ENCODE peak calls at places on chromosomes 7 and 10, in six cellular contexts. L is GM23248, T is fibroblast of lung, O is keratinocyte, S is PC-3, F is mesenchymal stem cell. B is an unnamed sample.
A peak's percentile ranks its signal among the peaks of the same experiment; 100 is the strongest.

GRCh38 chr10:58414270-58415041 is 29.2 kb downstream of the TFAM start:
- DNase-seq in L (peak; percentile 86), T (peak; percentile 81), O (no peak), S (peak; percentile 87), F (peak; percentile 59), B (no peak)

GRCh38 chr10:58436071-58436470 is 50.9 kb downstream of the TFAM start:
- DNase-seq in L (no peak), T (no peak), O (peak; percentile 73), S (peak; percentile 100), F (no peak), B (peak; percentile 7)

GRCh38 chr7:216360-217300 is 24.3 kb downstream of the FAM20C start:
- DNase-seq in L (no peak), T (peak; percentile 71), O (no peak), S (no peak), F (peak; percentile 86), B (no peak)

GRCh38 chr7:25318077-25318476 is 89.8 kb upstream of the NPVF start:
- DNase-seq in L (no peak), T (no peak), O (no peak), S (no peak), F (no peak), B (no peak)

GRCh38 chr7:95276114-95276513 is 48.2 kb downstream of the PON1 start:
- DNase-seq in L (no peak), T (no peak), O (no peak), S (peak; percentile 82), F (no peak), B (no peak)

GRCh38 chr10:8034666-8035640 is 19.5 kb upstream of the GATA3 start:
- DNase-seq in L (no peak), T (no peak), O (no peak), S (no peak), F (no peak), B (no peak)

GRCh38 chr10:102009801-102010425 is 46.1 kb downstream of the ARMH3 start:
- DNase-seq in L (peak; percentile 95), T (peak; percentile 94), O (peak; percentile 58), S (peak; percentile 85), F (peak; percentile 91), B (peak; percentile 80)

GRCh38 chr7:75623390-75624133 is 115.2 kb downstream of the HIP1 start:
- DNase-seq in L (peak; percentile 14), T (no peak), O (no peak), S (no peak), F (peak; percentile 47), B (no peak)

GRCh38 chr7:130939285-130940095 is 205.5 kb upstream of the KLF14 start:
- DNase-seq in L (peak; percentile 48), T (peak; percentile 65), O (no peak), S (peak; percentile 24), F (no peak), B (no peak)

GRCh38 chr10:3537518-3537917 is 247.5 kb downstream of the KLF6 start:
- DNase-seq in L (no peak), T (no peak), O (no peak), S (no peak), F (no peak), B (no peak)

GRCh38 chr10:127196227-127196954 is at the start of gene INSYN2A:
- DNase-seq in L (peak; percentile 70), T (peak; percentile 60), O (no peak), S (peak; percentile 7), F (peak; percentile 58), B (no peak)

GRCh38 chr10:86267286-86268195 is 99.1 kb downstream of the GRID1 start:
- DNase-seq in L (no peak), T (no peak), O (no peak), S (no peak), F (no peak), B (no peak)

GRCh38 chr7:36630112-36630650 is 94.1 kb downstream of the AOAH start:
- DNase-seq in L (no peak), T (no peak), O (no peak), S (peak; percentile 18), F (no peak), B (no peak)

GRCh38 chr10:86968271-86968993 is at the start of gene ADIRF:
- DNase-seq in L (peak; percentile 62), T (no peak), O (no peak), S (peak; percentile 70), F (no peak), B (no peak)

GRCh38 chr10:11673346-11674330 is 62.2 kb upstream of the USP6NL start:
- DNase-seq in L (peak; percentile 33), T (no peak), O (no peak), S (no peak), F (no peak), B (peak; percentile 78)

GRCh38 chr7:91557789-91558396 is 293.7 kb downstream of the FZD1 start:
- DNase-seq in L (peak; percentile 92), T (peak; percentile 16), O (peak; percentile 90), S (peak; percentile 98), F (peak; percentile 2), B (no peak)

GRCh38 chr7:81514546-81514945 is 255.3 kb downstream of the HGF start:
- DNase-seq in L (no peak), T (no peak), O (no peak), S (peak; percentile 19), F (peak; percentile 29), B (no peak)

GRCh38 chr7:43750016-43750887 is 8.2 kb upstream of the BLVRA start:
- DNase-seq in L (no peak), T (peak; percentile 89), O (no peak), S (no peak), F (no peak), B (no peak)

GRCh38 chr10:35606423-35606822 is 1.3 kb downstream of the GJD4 start:
- DNase-seq in L (peak; percentile 24), T (peak; percentile 75), O (no peak), S (peak; percentile 50), F (no peak), B (no peak)

GRCh38 chr7:149093228-149093627 is 2.7 kb upstream of the ZNF786 start:
- DNase-seq in L (no peak), T (no peak), O (no peak), S (no peak), F (no peak), B (peak; percentile 14)
- H3K4me2 ChIP-seq in L (no peak overlapping the region), T (no peak overlapping the region), O (no peak overlapping the region), S (no peak overlapping the region), F (no peak overlapping the region), B (peak overlapping the region; percentile 45)

GRCh38 chr10:70441877-70442205 is 360 bp upstream of the NODAL start:
- DNase-seq in L (no peak), T (no peak), O (no peak), S (no peak), F (no peak), B (no peak)
- H3K4me1 ChIP-seq in L (no peaks in the 10 kb centered on the region), T (peaks cover 4% of the 10 kb centered on the region), O (peaks cover 18% of the 10 kb centered on the region), S (no peaks in the 10 kb centered on the region), F (peaks cover 15% of the 10 kb centered on the region), B (no peaks in the 10 kb centered on the region)

GRCh38 chr7:79454325-79454960 is 976 bp upstream of the MAGI2 start:
- DNase-seq in L (peak; percentile 77), T (no peak), O (no peak), S (no peak), F (peak; percentile 80), B (no peak)
- H2AFZ ChIP-seq in L (peak overlapping the region; percentile 91), T (peak overlapping the region; percentile 81), O (peak overlapping the region; percentile 88), S (no peak overlapping the region), F (peak overlapping the region; percentile 96), B (no peak overlapping the region)

DNA sequence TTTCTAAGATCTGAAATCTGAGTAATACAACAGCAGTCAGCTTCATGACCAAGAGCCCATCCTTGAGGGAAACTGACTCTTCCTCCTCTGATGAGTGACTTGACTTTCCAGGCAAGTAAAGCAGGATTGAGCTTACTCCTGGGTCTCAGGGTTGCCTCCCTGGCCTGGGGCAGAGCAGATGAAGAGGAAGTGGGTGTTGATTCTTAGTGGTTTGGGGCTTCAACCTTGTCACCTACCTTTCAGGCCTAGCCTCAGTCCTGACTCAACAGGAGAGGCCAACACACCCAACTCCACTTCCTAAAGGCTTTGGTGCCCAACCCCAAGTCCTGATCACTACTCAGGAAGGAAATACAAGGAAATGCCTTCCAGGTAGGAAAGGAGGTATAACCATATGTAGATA is 54.1 kb downstream of the KCNMA1 start:
- DNase-seq in L (no peak), T (no peak), O (peak; percentile 69), S (peak; percentile 98), F (no peak), B (no peak)
- H3K4me2 ChIP-seq in L (no peak overlapping the region), T (no peak overlapping the region), O (peak overlapping the region; percentile 28), S (peak overlapping the region; percentile 54), F (no peak overlapping the region), B (no peak overlapping the region)

GRCh38 chr10:88991161-88991899 is 732 bp downstream of the FAS start:
- DNase-seq in L (peak; percentile 89), T (peak; percentile 79), O (no peak), S (peak; percentile 61), F (peak; percentile 83), B (peak; percentile 64)
- H3K4me1 ChIP-seq in L (peaks cover 41% of the 10 kb centered on the region), T (peaks cover 2% of the 10 kb centered on the region), O (peaks cover 37% of the 10 kb centered on the region), S (peaks cover 28% of the 10 kb centered on the region), F (peaks cover 9% of the 10 kb centered on the region), B (peaks cover 53% of the 10 kb centered on the region)

DNA sequence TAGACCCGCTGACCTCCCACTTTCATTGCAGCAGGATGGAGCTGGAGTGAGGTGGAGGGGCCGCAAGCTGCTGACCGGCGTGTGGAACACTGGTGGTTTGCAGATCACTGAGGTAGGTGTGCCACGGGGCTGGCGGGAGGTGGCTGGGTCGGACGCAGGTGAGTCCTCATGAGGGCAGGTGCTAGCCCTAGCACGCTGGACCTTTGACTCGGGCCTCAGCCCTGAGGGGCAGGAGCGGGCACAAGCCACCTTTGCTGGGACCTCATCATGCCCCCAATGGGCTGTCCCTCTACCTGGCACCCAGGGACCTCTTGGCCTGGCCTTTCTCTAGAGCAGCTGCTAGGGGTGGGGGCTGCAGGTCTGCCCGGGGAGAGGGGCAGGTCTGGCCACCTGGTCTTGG is 93.3 kb downstream of the ZMIZ1 start:
- DNase-seq in L (no peak), T (no peak), O (no peak), S (no peak), F (no peak), B (no peak)
- H2AFZ ChIP-seq in L (no peak overlapping the region), T (no peak overlapping the region), O (no peak overlapping the region), S (no peak overlapping the region), F (no peak overlapping the region), B (no peak overlapping the region)

B was measured in OCI-LY7.